ENCODE peak calls at places on chromosome 13, in nine cellular contexts. One of them, this sample, is unnamed.

GRCh38 chr13:63351533-63351932 is 1935.9 kb upstream of the PCDH20 start:
- DNase-seq in sigmoid colon: no peak
- DNase-seq in HL-60: no peak
- DNase-seq in esophagus muscularis mucosa: no peak
- DNase-seq in Panc1: no peak
- DNase-seq in HCT116: no peak
- DNase-seq in SK-N-SH: no peak
- DNase-seq in GM23338: no peak
- DNase-seq in transverse colon: no peak
- DNase-seq in this sample: no peak

GRCh38 chr13:99389520-99390304 is 82.5 kb upstream of the GPR183 start:
- DNase-seq in esophagus muscularis mucosa: no peak
- DNase-seq in transverse colon: no peak
- DNase-seq in sigmoid colon: no peak
- DNase-seq in SK-N-SH: no peak
- DNase-seq in HCT116: no peak
- DNase-seq in Panc1: no peak
- DNase-seq in HL-60: no peak
- DNase-seq in GM23338: no peak
- DNase-seq in this sample: no peak

GRCh38 chr13:106738279-106738678 is 170.3 kb upstream of the ARGLU1 start:
- DNase-seq in Panc1: no peak
- DNase-seq in sigmoid colon: no peak
- DNase-seq in HL-60: no peak
- DNase-seq in transverse colon: no peak
- DNase-seq in GM23338: peak; percentile 29
- DNase-seq in HCT116: no peak
- DNase-seq in SK-N-SH: no peak
- DNase-seq in esophagus muscularis mucosa: no peak
- DNase-seq in this sample: no peak

GRCh38 chr13:80151016-80151415 is 189.9 kb downstream of the SPRY2 start:
- DNase-seq in HL-60: no peak
- DNase-seq in HCT116: no peak
- DNase-seq in sigmoid colon: no peak
- DNase-seq in Panc1: no peak
- DNase-seq in esophagus muscularis mucosa: no peak
- DNase-seq in transverse colon: no peak
- DNase-seq in SK-N-SH: no peak
- DNase-seq in GM23338: no peak
- DNase-seq in this sample: no peak

GRCh38 chr13:51562011-51562671 is 22.1 kb upstream of the WDFY2 start:
- DNase-seq in transverse colon: no peak
- DNase-seq in sigmoid colon: no peak
- DNase-seq in esophagus muscularis mucosa: no peak
- DNase-seq in HCT116: no peak
- DNase-seq in SK-N-SH: no peak
- DNase-seq in Panc1: no peak
- DNase-seq in GM23338: no peak
- DNase-seq in HL-60: no peak
- DNase-seq in this sample: no peak

GRCh38 chr13:113151745-113152707 is 6.4 kb upstream of the PROZ start:
- DNase-seq in HCT116: no peak
- DNase-seq in transverse colon: no peak
- DNase-seq in sigmoid colon: no peak
- DNase-seq in Panc1: no peak
- DNase-seq in GM23338: no peak
- DNase-seq in SK-N-SH: no peak
- DNase-seq in HL-60: no peak
- DNase-seq in esophagus muscularis mucosa: no peak
- DNase-seq in this sample: no peak

GRCh38 chr13:35836476-35836875 is 294.7 kb downstream of the DCLK1 start:
- DNase-seq in HL-60: no peak
- DNase-seq in sigmoid colon: no peak
- DNase-seq in Panc1: no peak
- DNase-seq in HCT116: no peak
- DNase-seq in transverse colon: no peak
- DNase-seq in esophagus muscularis mucosa: no peak
- DNase-seq in GM23338: no peak
- DNase-seq in SK-N-SH: no peak
- DNase-seq in this sample: no peak

GRCh38 chr13:52004508-52005183 is 6.6 kb downstream of the ATP7B start:
- DNase-seq in transverse colon: peak; percentile 71
- DNase-seq in Panc1: no peak
- DNase-seq in sigmoid colon: no peak
- DNase-seq in HL-60: no peak
- DNase-seq in HCT116: no peak
- DNase-seq in SK-N-SH: no peak
- DNase-seq in GM23338: no peak
- DNase-seq in esophagus muscularis mucosa: no peak
- DNase-seq in this sample: no peak

GRCh38 chr13:40485611-40486517 is 180.6 kb downstream of the FOXO1 start:
- DNase-seq in GM23338: no peak
- DNase-seq in HL-60: no peak
- DNase-seq in transverse colon: no peak
- DNase-seq in sigmoid colon: no peak
- DNase-seq in SK-N-SH: no peak
- DNase-seq in Panc1: no peak
- DNase-seq in esophagus muscularis mucosa: no peak
- DNase-seq in HCT116: no peak
- DNase-seq in this sample: no peak

GRCh38 chr13:96993660-96994029 is 631 bp downstream of the OXGR1 start:
- DNase-seq in sigmoid colon: no peak
- DNase-seq in transverse colon: no peak
- DNase-seq in HCT116: no peak
- DNase-seq in Panc1: no peak
- DNase-seq in SK-N-SH: peak; percentile 22
- DNase-seq in HL-60: no peak
- DNase-seq in GM23338: peak; percentile 39
- DNase-seq in esophagus muscularis mucosa: no peak
- DNase-seq in this sample: no peak

GRCh38 chr13:87057807-87058520 is 613.2 kb upstream of the SLITRK5 start:
- DNase-seq in GM23338: no peak
- DNase-seq in Panc1: no peak
- DNase-seq in HCT116: no peak
- DNase-seq in SK-N-SH: no peak
- DNase-seq in transverse colon: no peak
- DNase-seq in esophagus muscularis mucosa: no peak
- DNase-seq in HL-60: no peak
- DNase-seq in sigmoid colon: no peak
- DNase-seq in this sample: no peak

GRCh38 chr13:38518328-38518727 is 168.5 kb upstream of the FREM2 start:
- DNase-seq in GM23338: no peak
- DNase-seq in SK-N-SH: no peak
- DNase-seq in HCT116: no peak
- DNase-seq in sigmoid colon: no peak
- DNase-seq in Panc1: no peak
- DNase-seq in esophagus muscularis mucosa: no peak
- DNase-seq in HL-60: no peak
- DNase-seq in transverse colon: no peak
- DNase-seq in this sample: no peak

GRCh38 chr13:44969858-44970484 is 19.3 kb downstream of the NUFIP1 start:
- DNase-seq in esophagus muscularis mucosa: no peak
- DNase-seq in Panc1: no peak
- DNase-seq in SK-N-SH: peak; percentile 53
- DNase-seq in sigmoid colon: no peak
- DNase-seq in transverse colon: no peak
- DNase-seq in GM23338: peak; percentile 87
- DNase-seq in HL-60: no peak
- DNase-seq in HCT116: peak; percentile 26
- DNase-seq in this sample: no peak

GRCh38 chr13:53782400-53783030 is 753.9 kb downstream of the OLFM4 start:
- DNase-seq in SK-N-SH: peak; percentile 30
- DNase-seq in esophagus muscularis mucosa: no peak
- DNase-seq in sigmoid colon: no peak
- DNase-seq in GM23338: peak; percentile 84
- DNase-seq in HCT116: no peak
- DNase-seq in Panc1: peak; percentile 12
- DNase-seq in transverse colon: no peak
- DNase-seq in HL-60: peak; percentile 7
- DNase-seq in this sample: peak; percentile 77

GRCh38 chr13:109140054-109140776 is 510.8 kb downstream of the MYO16 start:
- DNase-seq in esophagus muscularis mucosa: no peak
- DNase-seq in GM23338: peak; percentile 27
- DNase-seq in HCT116: no peak
- DNase-seq in sigmoid colon: no peak
- DNase-seq in SK-N-SH: peak; percentile 66
- DNase-seq in transverse colon: no peak
- DNase-seq in Panc1: no peak
- DNase-seq in HL-60: no peak
- DNase-seq in this sample: no peak
- H3K4me3 ChIP-seq in esophagus muscularis mucosa: peak overlapping the region; percentile 56
- H3K4me3 ChIP-seq in GM23338: no peak overlapping the region
- H3K4me3 ChIP-seq in HCT116: no peak overlapping the region
- H3K4me3 ChIP-seq in sigmoid colon: peak overlapping the region; percentile 34
- H3K4me3 ChIP-seq in SK-N-SH: no peak overlapping the region
- H3K4me3 ChIP-seq in transverse colon: peak overlapping the region; percentile 24
- H3K4me3 ChIP-seq in Panc1: no peak overlapping the region
- H3K4me3 ChIP-seq in HL-60: no peak overlapping the region
- H3K4me3 ChIP-seq in this sample: no peak overlapping the region

DNA sequence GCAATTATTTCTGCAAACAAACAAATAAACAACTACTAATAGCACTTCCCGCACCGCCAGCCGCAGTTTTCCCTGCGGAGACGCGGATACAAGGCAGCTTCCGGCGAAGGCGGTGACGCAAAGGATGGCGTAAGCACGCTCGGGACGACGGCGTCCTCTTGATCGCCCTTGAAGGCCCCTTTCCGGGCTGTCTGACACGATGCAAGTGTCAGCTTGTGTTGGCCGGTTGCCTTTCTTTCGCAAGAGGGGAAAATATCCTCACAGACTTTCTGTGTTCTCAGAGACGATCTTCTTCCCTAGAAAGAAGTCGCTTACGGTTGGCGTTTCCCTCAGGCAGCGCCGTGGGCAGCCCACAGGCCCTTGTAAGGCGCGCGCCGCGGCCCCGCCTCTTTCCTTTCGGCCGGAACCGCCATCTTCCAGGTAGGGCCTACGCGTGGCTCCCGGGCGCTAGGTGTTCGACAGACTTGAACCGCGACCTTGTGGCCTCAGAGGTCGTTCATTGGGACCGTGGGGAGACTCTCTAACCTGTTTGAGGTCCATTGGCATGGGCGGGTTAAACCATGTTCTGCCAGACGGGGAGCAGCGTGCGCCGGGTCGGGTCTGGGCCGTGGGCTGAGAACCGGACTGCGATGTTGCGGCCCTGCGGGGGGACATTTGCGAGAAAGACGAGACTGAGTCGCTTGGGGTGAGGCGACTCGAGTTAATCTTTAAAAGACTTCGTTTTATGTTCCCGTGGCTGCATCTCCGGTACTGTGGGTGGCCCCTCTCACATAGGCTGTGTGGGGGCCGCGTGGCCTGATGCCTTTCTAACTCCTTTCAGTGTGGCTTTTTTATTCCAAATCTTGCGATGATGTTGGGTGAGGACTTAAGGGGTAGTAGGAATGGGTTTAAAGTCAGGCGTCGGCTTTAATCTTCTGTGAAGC is at the start of gene RPL21:
- DNase-seq in HCT116: peak; percentile 97
- DNase-seq in SK-N-SH: peak; percentile 87
- DNase-seq in sigmoid colon: peak; percentile 98
- DNase-seq in transverse colon: peak; percentile 97
- DNase-seq in esophagus muscularis mucosa: peak; percentile 99
- DNase-seq in GM23338: peak; percentile 96
- DNase-seq in HL-60: peak; percentile 98
- DNase-seq in Panc1: peak; percentile 87
- DNase-seq in this sample: peak; percentile 85
- TF ChIP-seq POLR2AphosphoS5 in HCT116: peak; percentile 88
- TF ChIP-seq POLR2AphosphoS5 in SK-N-SH: peak; percentile 93
- TF ChIP-seq POLR2AphosphoS5 in sigmoid colon: peak; percentile 96
- TF ChIP-seq POLR2AphosphoS5 in transverse colon: peak; percentile 95
- TF ChIP-seq POLR2AphosphoS5 in esophagus muscularis mucosa: peak; percentile 98
- TF ChIP-seq POLR2AphosphoS5 in GM23338: peak; percentile 96
- TF ChIP-seq POLR2AphosphoS5 in HL-60: peak; percentile 99
- TF ChIP-seq POLR2AphosphoS5 in Panc1: peak; percentile 97
- TF ChIP-seq POLR2AphosphoS5 in this sample: peak; percentile 96

DNA sequence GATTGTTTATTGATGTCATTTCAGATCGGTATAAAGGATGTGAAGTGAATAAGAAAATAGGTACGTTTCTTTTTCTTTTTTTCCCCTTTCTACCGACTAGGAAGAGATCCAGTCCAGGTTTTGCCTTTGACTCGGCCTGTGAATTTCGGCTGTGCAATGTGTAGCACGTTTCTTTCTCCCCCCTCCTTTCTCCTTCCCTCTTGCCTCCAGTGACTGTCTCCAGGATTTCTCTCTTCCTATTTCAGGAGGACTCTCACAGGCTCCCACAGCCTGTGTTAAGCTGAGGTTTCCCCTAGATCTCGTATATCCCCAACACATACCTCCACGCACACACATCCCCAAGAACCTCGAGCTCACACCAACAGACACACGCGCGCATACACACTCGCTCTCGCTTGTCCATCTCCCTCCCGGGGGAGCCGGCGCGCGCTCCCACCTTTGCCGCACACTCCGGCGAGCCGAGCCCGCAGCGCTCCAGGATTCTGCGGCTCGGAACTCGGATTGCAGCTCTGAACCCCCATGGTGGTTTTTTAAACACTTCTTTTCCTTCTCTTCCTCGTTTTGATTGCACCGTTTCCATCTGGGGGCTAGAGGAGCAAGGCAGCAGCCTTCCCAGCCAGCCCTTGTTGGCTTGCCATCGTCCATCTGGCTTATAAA is at the start of gene GPC6:
- DNase-seq in HL-60: no peak
- DNase-seq in SK-N-SH: peak; percentile 80
- DNase-seq in esophagus muscularis mucosa: no peak
- DNase-seq in Panc1: no peak
- DNase-seq in sigmoid colon: peak; percentile 78
- DNase-seq in transverse colon: peak; percentile 18
- DNase-seq in GM23338: peak; percentile 88
- DNase-seq in HCT116: no peak
- DNase-seq in this sample: peak; percentile 92
- H3K4me3 ChIP-seq in HL-60: no peak within 1 kb of the TSS
- H3K4me3 ChIP-seq in SK-N-SH: peak within 1 kb of the TSS; percentile 93
- H3K4me3 ChIP-seq in esophagus muscularis mucosa: peak within 1 kb of the TSS; percentile 53
- H3K4me3 ChIP-seq in Panc1: peak within 1 kb of the TSS; percentile 57
- H3K4me3 ChIP-seq in sigmoid colon: peak within 1 kb of the TSS; percentile 55
- H3K4me3 ChIP-seq in transverse colon: peak within 1 kb of the TSS; percentile 43
- H3K4me3 ChIP-seq in GM23338: peak within 1 kb of the TSS; percentile 62
- H3K4me3 ChIP-seq in HCT116: no peak within 1 kb of the TSS
- H3K4me3 ChIP-seq in this sample: peak within 1 kb of the TSS; percentile 89

DNA sequence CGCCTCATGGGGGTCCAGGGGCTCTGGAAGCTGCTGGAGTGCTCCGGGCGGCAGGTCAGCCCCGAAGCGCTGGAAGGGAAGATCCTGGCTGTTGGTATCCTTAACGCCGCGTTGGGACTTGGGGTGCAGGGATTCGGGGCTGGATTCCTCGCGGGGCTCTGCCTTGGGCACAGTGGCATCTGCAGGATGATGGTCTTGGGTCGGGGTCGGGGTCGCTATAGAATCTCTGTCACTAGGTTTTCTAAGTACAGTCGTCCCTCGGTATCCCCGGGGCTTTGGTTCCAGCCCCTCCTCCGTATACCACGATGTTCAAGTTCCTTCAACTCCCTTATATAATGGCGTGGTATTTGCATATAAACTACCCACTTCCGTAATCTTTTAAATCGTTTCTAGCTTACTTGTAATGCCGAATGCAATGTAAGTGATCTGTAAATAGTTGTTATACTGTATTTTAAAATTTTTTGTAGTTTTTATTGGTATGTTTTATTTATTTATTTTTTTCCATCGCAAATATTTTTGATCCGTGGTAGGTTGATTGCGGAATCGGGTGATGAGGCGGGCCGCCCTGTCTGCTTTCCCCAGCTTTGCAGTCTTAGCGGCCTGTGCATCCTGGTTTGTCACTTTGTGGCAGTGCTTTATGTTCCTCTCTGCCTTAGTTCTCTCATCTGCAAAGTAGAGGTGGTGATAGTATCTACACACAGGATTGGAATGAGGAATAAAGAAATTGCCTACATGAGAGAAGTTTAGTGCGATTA is 606 bp downstream of the ERCC5 start:
- DNase-seq in HL-60: no peak
- DNase-seq in Panc1: no peak
- DNase-seq in GM23338: peak; percentile 36
- DNase-seq in sigmoid colon: peak; percentile 73
- DNase-seq in HCT116: peak; percentile 8
- DNase-seq in esophagus muscularis mucosa: no peak
- DNase-seq in transverse colon: peak; percentile 60
- DNase-seq in SK-N-SH: peak; percentile 41
- DNase-seq in this sample: peak; percentile 14
- TF ChIP-seq POLR2AphosphoS5 in HL-60: no peak
- TF ChIP-seq POLR2AphosphoS5 in Panc1: no peak
- TF ChIP-seq POLR2AphosphoS5 in GM23338: no peak
- TF ChIP-seq POLR2AphosphoS5 in sigmoid colon: no peak
- TF ChIP-seq POLR2AphosphoS5 in HCT116: no peak
- TF ChIP-seq POLR2AphosphoS5 in esophagus muscularis mucosa: no peak
- TF ChIP-seq POLR2AphosphoS5 in transverse colon: peak; percentile 37
- TF ChIP-seq POLR2AphosphoS5 in SK-N-SH: no peak
- TF ChIP-seq POLR2AphosphoS5 in this sample: no peak

This sample was measured in SK-N-MC.